ENCODE peak calls at places on chromosomes 6 and 20, in nine cellular contexts. L is A549, Y is sigmoid colon, W is transverse colon, O is tibial nerve, D is HepG2, J is ovary, R is suprapubic skin, C is K562. H is an unnamed sample.

GRCh38 chr20:38447251-38447661 is 12.1 kb upstream of the SNHG17 start:
- DNase-seq in L (no peak), Y (no peak), W (peak; percentile 9), O (no peak), D (no peak), J (no peak), R (no peak), C (no peak), H (no peak)

GRCh38 chr20:11091496-11091895 is 417.7 kb upstream of the JAG1 start:
- DNase-seq in L (no peak), Y (no peak), W (no peak), O (no peak), D (no peak), J (no peak), R (no peak), C (no peak), H (no peak)

GRCh38 chr20:62066983-62067433 is 1.3 kb upstream of the TAF4 start:
- DNase-seq in L (no peak), Y (no peak), W (peak; percentile 46), O (peak; percentile 14), D (peak; percentile 94), J (peak; percentile 58), R (no peak), C (peak; percentile 57), H (peak; percentile 50)

GRCh38 chr6:140956567-140957306 is 1176.0 kb upstream of the GJE1 start:
- DNase-seq in L (no peak), Y (no peak), W (no peak), O (no peak), D (no peak), J (no peak), R (no peak), C (no peak), H (no peak)

GRCh38 chr6:133923938-133924593 is 29.0 kb upstream of the TBPL1 start:
- DNase-seq in L (peak; percentile 58), Y (peak; percentile 74), W (peak; percentile 67), O (peak; percentile 87), D (peak; percentile 81), J (peak; percentile 82), R (no peak), C (peak; percentile 72), H (peak; percentile 53)

GRCh38 chr20:36030143-36030542 is 61.8 kb downstream of the CNBD2 start:
- DNase-seq in L (no peak), Y (peak; percentile 75), W (no peak), O (peak; percentile 51), D (no peak), J (peak; percentile 52), R (peak; percentile 6), C (no peak), H (no peak)

GRCh38 chr6:31048090-31048489 is 37.8 kb downstream of the MUC22 start:
- DNase-seq in L (no peak), Y (no peak), W (no peak), O (no peak), D (no peak), J (no peak), R (no peak), C (no peak), H (peak; percentile 39)

GRCh38 chr6:2021713-2022125 is 223.7 kb downstream of the GMDS start:
- DNase-seq in L (no peak), Y (peak; percentile 67), W (peak; percentile 84), O (peak; percentile 86), D (no peak), J (peak; percentile 33), R (peak; percentile 80), C (no peak), H (peak; percentile 33)

GRCh38 chr6:39806277-39806676 is 14.1 kb downstream of the DAAM2 start:
- DNase-seq in L (no peak), Y (no peak), W (no peak), O (no peak), D (no peak), J (no peak), R (no peak), C (no peak), H (no peak)

GRCh38 chr20:13147071-13147961 is 73.8 kb upstream of the ISM1 start:
- DNase-seq in L (no peak), Y (no peak), W (no peak), O (peak; percentile 39), D (no peak), J (no peak), R (no peak), C (no peak), H (peak; percentile 25)

GRCh38 chr6:46972521-46972920 is 50.8 kb upstream of the ADGRF5 start:
- DNase-seq in L (no peak), Y (no peak), W (no peak), O (no peak), D (no peak), J (no peak), R (no peak), C (no peak), H (no peak)

GRCh38 chr6:6783736-6784135 is 195.2 kb downstream of the LY86 start:
- DNase-seq in L (no peak), Y (no peak), W (no peak), O (no peak), D (no peak), J (no peak), R (no peak), C (no peak), H (no peak)

GRCh38 chr6:154648776-154649175 is 84.4 kb upstream of the SCAF8 start:
- DNase-seq in L (no peak), Y (no peak), W (no peak), O (no peak), D (no peak), J (no peak), R (no peak), C (no peak), H (no peak)

GRCh38 chr6:3630258-3630828 is 121.2 kb downstream of the PXDC1 start:
- DNase-seq in L (no peak), Y (no peak), W (no peak), O (no peak), D (no peak), J (no peak), R (no peak), C (peak; percentile 41), H (no peak)

GRCh38 chr6:97361286-97361685 is 78.3 kb upstream of the MMS22L start:
- DNase-seq in L (no peak), Y (no peak), W (no peak), O (no peak), D (peak; percentile 18), J (no peak), R (no peak), C (no peak), H (no peak)

GRCh38 chr6:170036916-170037315 is 254.0 kb downstream of the DLL1 start:
- DNase-seq in L (no peak), Y (peak; percentile 37), W (peak; percentile 7), O (no peak), D (no peak), J (no peak), R (peak; percentile 24), C (no peak), H (no peak)

GRCh38 chr20:4951299-4951698 is 50.0 kb downstream of the SLC23A2 start:
- DNase-seq in L (peak; percentile 41), Y (peak; percentile 71), W (no peak), O (peak; percentile 24), D (no peak), J (peak; percentile 48), R (no peak), C (no peak), H (no peak)

GRCh38 chr6:46221221-46221793 is 50.5 kb upstream of the ENPP5 start:
- DNase-seq in L (peak; percentile 1), Y (no peak), W (no peak), O (no peak), D (peak; percentile 26), J (no peak), R (no peak), C (peak; percentile 18), H (no peak)

GRCh38 chr6:71252407-71252806 is 36.2 kb upstream of the OGFRL1 start:
- DNase-seq in L (no peak), Y (no peak), W (no peak), O (no peak), D (no peak), J (no peak), R (no peak), C (no peak), H (no peak)
- H3K4me1 ChIP-seq in L (peaks cover 41% of the 10 kb centered on the region), Y (no peaks in the 10 kb centered on the region), W (no peaks in the 10 kb centered on the region), O (no peaks in the 10 kb centered on the region), D (no peaks in the 10 kb centered on the region), J (no peaks in the 10 kb centered on the region), R (peaks cover 4% of the 10 kb centered on the region), C (no peaks in the 10 kb centered on the region), H (peaks cover 27% of the 10 kb centered on the region)

GRCh38 chr6:158766621-158767435 is 52.3 kb downstream of the EZR start:
- DNase-seq in L (no peak), Y (peak; percentile 56), W (no peak), O (no peak), D (no peak), J (no peak), R (no peak), C (no peak), H (peak; percentile 71)
- H3K27ac ChIP-seq in L (no peak overlapping the region), Y (no peak overlapping the region), W (no peak overlapping the region), O (no peak overlapping the region), D (no peak overlapping the region), J (no peak overlapping the region), R (no peak overlapping the region), C (no peak overlapping the region), H (peak overlapping the region; percentile 22)

GRCh38 chr6:27728442-27728841 is 183.8 kb downstream of the OR2B2 start:
- DNase-seq in L (no peak), Y (no peak), W (no peak), O (no peak), D (no peak), J (no peak), R (no peak), C (no peak), H (no peak)

GRCh38 chr6:27720607-27721580 is 191.3 kb downstream of the OR2B2 start:
- DNase-seq in L (peak; percentile 69), Y (no peak), W (no peak), O (no peak), D (peak; percentile 21), J (no peak), R (no peak), C (peak; percentile 77), H (no peak)

GRCh38 chr6:27726620-27727023 is 185.6 kb downstream of the OR2B2 start:
- DNase-seq in L (peak; percentile 49), Y (no peak), W (no peak), O (no peak), D (peak; percentile 38), J (no peak), R (no peak), C (peak; percentile 39), H (no peak)
- TF ChIP-seq EP300 in L (no peak), Y (no peak), W (no peak), O (no peak), D (no peak), J (no peak), R (no peak), C (peak; percentile 11), H (no peak)

GRCh38 chr20:23870461-23870860 is 9.1 kb downstream of the CST5 start:
- DNase-seq in L (no peak), Y (no peak), W (no peak), O (no peak), D (no peak), J (no peak), R (no peak), C (no peak), H (no peak)

GRCh38 chr20:23868321-23868720 is 11.2 kb downstream of the CST5 start:
- DNase-seq in L (no peak), Y (no peak), W (no peak), O (no peak), D (no peak), J (no peak), R (no peak), C (no peak), H (no peak)

GRCh38 chr20:23869520-23869919 is 10.0 kb downstream of the CST5 start:
- DNase-seq in L (no peak), Y (no peak), W (no peak), O (no peak), D (no peak), J (no peak), R (no peak), C (no peak), H (no peak)

GRCh38 chr20:23867152-23867776 is 12.3 kb downstream of the CST5 start:
- DNase-seq in L (no peak), Y (no peak), W (no peak), O (no peak), D (no peak), J (no peak), R (no peak), C (no peak), H (no peak)
- H3K4me1 ChIP-seq in L (no peaks in the 10 kb centered on the region), Y (no peaks in the 10 kb centered on the region), W (no peaks in the 10 kb centered on the region), O (no peaks in the 10 kb centered on the region), D (no peaks in the 10 kb centered on the region), J (no peaks in the 10 kb centered on the region), R (no peaks in the 10 kb centered on the region), C (no peaks in the 10 kb centered on the region), H (no peaks in the 10 kb centered on the region)